ENCODE peak calls at places on chromosomes 5 and 9, in six cellular contexts. K is HCEC 1CT, C is heart left ventricle, D is spleen, U is T-helper 17 cell, O is GM12864. I is an unnamed sample.

GRCh38 chr5:1519631-1520141 is 4.1 kb downstream of the LPCAT1 start:
- DNase-seq in K (no peak), C (no peak), D (peak), U (no peak), O (no peak), I (peak)

GRCh38 chr5:124410539-124410938 is 335.9 kb downstream of the ZNF608 start:
- DNase-seq in K (no peak), C (no peak), D (no peak), U (no peak), O (peak), I (no peak)

GRCh38 chr9:98989036-98990000 is 45.6 kb downstream of the COL15A1 start:
- DNase-seq in K (peak), C (peak), D (no peak), U (no peak), O (no peak), I (peak)

GRCh38 chr5:1555011-1555807 is 31.4 kb upstream of the LPCAT1 start:
- DNase-seq in K (peak), C (no peak), D (no peak), U (no peak), O (no peak), I (no peak)

GRCh38 chr5:33772276-33772990 is 119.4 kb downstream of the ADAMTS12 start:
- DNase-seq in K (peak), C (no peak), D (no peak), U (no peak), O (no peak), I (no peak)

GRCh38 chr5:169716287-169716686 is 79.2 kb downstream of the DOCK2 start:
- DNase-seq in K (peak), C (no peak), D (no peak), U (no peak), O (no peak), I (no peak)

GRCh38 chr9:110559869-110560268 is 19.7 kb downstream of the SVEP1 start:
- DNase-seq in K (peak), C (no peak), D (no peak), U (no peak), O (no peak), I (no peak)

GRCh38 chr5:135122797-135123196 is 88.8 kb upstream of the PITX1 start:
- DNase-seq in K (no peak), C (no peak), D (peak), U (no peak), O (no peak), I (no peak)

GRCh38 chr5:178496661-178497060 is 93.5 kb downstream of the COL23A1 start:
- DNase-seq in K (no peak), C (no peak), D (no peak), U (no peak), O (no peak), I (no peak)

GRCh38 chr9:86645303-86645702 is 291.1 kb upstream of the TUT7 start:
- DNase-seq in K (no peak), C (no peak), D (no peak), U (no peak), O (no peak), I (no peak)

GRCh38 chr5:14364576-14365472 is 216.8 kb upstream of the OTULINL start:
- DNase-seq in K (no peak), C (no peak), D (no peak), U (no peak), O (no peak), I (no peak)

GRCh38 chr9:105706156-105706555 is 11.8 kb downstream of the TMEM38B start:
- DNase-seq in K (no peak), C (no peak), D (no peak), U (no peak), O (no peak), I (no peak)